ENCODE peak calls at places on chromosomes 4 and X, in five cellular contexts. One of them, this sample, is unnamed.

GRCh38 chr4:54217642-54218486 is 11.2 kb upstream of the PDGFRA start:
- DNase-seq in stimulated activated CD8-positive, alpha-beta memory T cell treated with anti-CD3 and anti-CD28 coated beads, Interleukin-2, amount 100 ng/mL, for 1 hour: no peak
- DNase-seq in renal cortical epithelial cell: peak; percentile 61
- DNase-seq in stomach: peak; percentile 74
- DNase-seq in suprapubic skin: peak; percentile 92
- DNase-seq in this sample: no peak

GRCh38 chr4:176778491-176778890 is 14.2 kb downstream of the VEGFC start:
- DNase-seq in stimulated activated CD8-positive, alpha-beta memory T cell treated with anti-CD3 and anti-CD28 coated beads, Interleukin-2, amount 100 ng/mL, for 1 hour: no peak
- DNase-seq in renal cortical epithelial cell: peak; percentile 62
- DNase-seq in stomach: no peak
- DNase-seq in suprapubic skin: peak; percentile 60
- DNase-seq in this sample: no peak

GRCh38 chrX:106906361-106906760 is 3.2 kb upstream of the RIPPLY1 start:
- DNase-seq in stimulated activated CD8-positive, alpha-beta memory T cell treated with anti-CD3 and anti-CD28 coated beads, Interleukin-2, amount 100 ng/mL, for 1 hour: no peak
- DNase-seq in renal cortical epithelial cell: peak; percentile 93
- DNase-seq in stomach: no peak
- DNase-seq in suprapubic skin: no peak
- DNase-seq in this sample: no peak

GRCh38 chr4:184443318-184443717 is 31.0 kb downstream of the IRF2 start:
- DNase-seq in stimulated activated CD8-positive, alpha-beta memory T cell treated with anti-CD3 and anti-CD28 coated beads, Interleukin-2, amount 100 ng/mL, for 1 hour: no peak
- DNase-seq in renal cortical epithelial cell: no peak
- DNase-seq in stomach: no peak
- DNase-seq in suprapubic skin: no peak
- DNase-seq in this sample: no peak

GRCh38 chr4:6595897-6596537 is 21.0 kb downstream of the MAN2B2 start:
- DNase-seq in stimulated activated CD8-positive, alpha-beta memory T cell treated with anti-CD3 and anti-CD28 coated beads, Interleukin-2, amount 100 ng/mL, for 1 hour: no peak
- DNase-seq in renal cortical epithelial cell: no peak
- DNase-seq in stomach: no peak
- DNase-seq in suprapubic skin: no peak
- DNase-seq in this sample: no peak

GRCh38 chrX:98398542-98398941 is 1514.8 kb downstream of the RPA4 start:
- DNase-seq in stimulated activated CD8-positive, alpha-beta memory T cell treated with anti-CD3 and anti-CD28 coated beads, Interleukin-2, amount 100 ng/mL, for 1 hour: no peak
- DNase-seq in renal cortical epithelial cell: no peak
- DNase-seq in stomach: no peak
- DNase-seq in suprapubic skin: no peak
- DNase-seq in this sample: no peak

GRCh38 chr4:143294310-143294709 is 42.4 kb upstream of the GAB1 start:
- DNase-seq in stimulated activated CD8-positive, alpha-beta memory T cell treated with anti-CD3 and anti-CD28 coated beads, Interleukin-2, amount 100 ng/mL, for 1 hour: no peak
- DNase-seq in renal cortical epithelial cell: no peak
- DNase-seq in stomach: peak; percentile 84
- DNase-seq in suprapubic skin: peak; percentile 67
- DNase-seq in this sample: no peak

GRCh38 chrX:68892651-68893050 is 63.8 kb downstream of the EFNB1 start:
- DNase-seq in stimulated activated CD8-positive, alpha-beta memory T cell treated with anti-CD3 and anti-CD28 coated beads, Interleukin-2, amount 100 ng/mL, for 1 hour: no peak
- DNase-seq in renal cortical epithelial cell: no peak
- DNase-seq in stomach: no peak
- DNase-seq in suprapubic skin: no peak
- DNase-seq in this sample: no peak

GRCh38 chr4:79526970-79527565 is 119.0 kb upstream of the GK2 start:
- DNase-seq in stimulated activated CD8-positive, alpha-beta memory T cell treated with anti-CD3 and anti-CD28 coated beads, Interleukin-2, amount 100 ng/mL, for 1 hour: no peak
- DNase-seq in renal cortical epithelial cell: no peak
- DNase-seq in stomach: no peak
- DNase-seq in suprapubic skin: no peak
- DNase-seq in this sample: no peak

GRCh38 chr4:77193511-77194236 is 36.7 kb downstream of the CCNG2 start:
- DNase-seq in stimulated activated CD8-positive, alpha-beta memory T cell treated with anti-CD3 and anti-CD28 coated beads, Interleukin-2, amount 100 ng/mL, for 1 hour: peak; percentile 35
- DNase-seq in renal cortical epithelial cell: no peak
- DNase-seq in stomach: peak; percentile 62
- DNase-seq in suprapubic skin: peak; percentile 70
- DNase-seq in this sample: peak; percentile 47

GRCh38 chr4:28435346-28435745 is 1574.7 kb downstream of the STIM2 start:
- DNase-seq in stimulated activated CD8-positive, alpha-beta memory T cell treated with anti-CD3 and anti-CD28 coated beads, Interleukin-2, amount 100 ng/mL, for 1 hour: no peak
- DNase-seq in renal cortical epithelial cell: no peak
- DNase-seq in stomach: no peak
- DNase-seq in suprapubic skin: no peak
- DNase-seq in this sample: no peak

GRCh38 chrX:45322382-45322781 is 121.7 kb upstream of the DIPK2B start:
- DNase-seq in stimulated activated CD8-positive, alpha-beta memory T cell treated with anti-CD3 and anti-CD28 coated beads, Interleukin-2, amount 100 ng/mL, for 1 hour: no peak
- DNase-seq in renal cortical epithelial cell: peak; percentile 66
- DNase-seq in stomach: peak; percentile 44
- DNase-seq in suprapubic skin: no peak
- DNase-seq in this sample: no peak

GRCh38 chrX:118373538-118373937 is 27.6 kb downstream of the WDR44 start:
- DNase-seq in stimulated activated CD8-positive, alpha-beta memory T cell treated with anti-CD3 and anti-CD28 coated beads, Interleukin-2, amount 100 ng/mL, for 1 hour: no peak
- DNase-seq in renal cortical epithelial cell: peak; percentile 37
- DNase-seq in stomach: no peak
- DNase-seq in suprapubic skin: no peak
- DNase-seq in this sample: no peak

GRCh38 chrX:39309721-39310152 is 508.5 kb downstream of the MID1IP1 start:
- DNase-seq in stimulated activated CD8-positive, alpha-beta memory T cell treated with anti-CD3 and anti-CD28 coated beads, Interleukin-2, amount 100 ng/mL, for 1 hour: no peak
- DNase-seq in renal cortical epithelial cell: no peak
- DNase-seq in stomach: no peak
- DNase-seq in suprapubic skin: no peak
- DNase-seq in this sample: no peak

GRCh38 chr4:89356086-89356485 is 48.5 kb upstream of the GPRIN3 start:
- DNase-seq in stimulated activated CD8-positive, alpha-beta memory T cell treated with anti-CD3 and anti-CD28 coated beads, Interleukin-2, amount 100 ng/mL, for 1 hour: no peak
- DNase-seq in renal cortical epithelial cell: peak; percentile 84
- DNase-seq in stomach: peak; percentile 31
- DNase-seq in suprapubic skin: no peak
- DNase-seq in this sample: no peak

GRCh38 chr4:106287353-106287969 is 28.5 kb downstream of the TBCK start:
- DNase-seq in stimulated activated CD8-positive, alpha-beta memory T cell treated with anti-CD3 and anti-CD28 coated beads, Interleukin-2, amount 100 ng/mL, for 1 hour: no peak
- DNase-seq in renal cortical epithelial cell: peak; percentile 100
- DNase-seq in stomach: no peak
- DNase-seq in suprapubic skin: no peak
- DNase-seq in this sample: no peak

GRCh38 chr4:101944649-101945048 is 154.1 kb downstream of the BANK1 start:
- DNase-seq in stimulated activated CD8-positive, alpha-beta memory T cell treated with anti-CD3 and anti-CD28 coated beads, Interleukin-2, amount 100 ng/mL, for 1 hour: no peak
- DNase-seq in renal cortical epithelial cell: peak; percentile 73
- DNase-seq in stomach: no peak
- DNase-seq in suprapubic skin: no peak
- DNase-seq in this sample: no peak

This sample was measured in stimulated activated CD4-positive, alpha-beta T cell treated with anti-CD3 and anti-CD28 coated beads, Interleukin-15, amount 100 ng/mL, for 1 hour.